ENCODE peak calls at places on chromosome 20, in nine cellular contexts. W, U, O, X, K, R, D, G and F are unnamed samples.
A peak's percentile ranks its signal among the peaks of the same experiment; 100 is the strongest.

GRCh38 chr20:37839432-37839827 is 63.5 kb upstream of the VSTM2L start:
- DNase-seq in W (no peak), U (no peak), O (no peak), X (no peak), K (no peak), R (no peak), D (no peak), G (no peak), F (no peak)

GRCh38 chr20:20304942-20305341 is 63.0 kb upstream of the INSM1 start:
- DNase-seq in W (no peak), U (no peak), O (no peak), X (no peak), K (no peak), R (no peak), D (no peak), G (no peak), F (no peak)

GRCh38 chr20:12798286-12798685 is 210.5 kb upstream of the SPTLC3 start:
- DNase-seq in W (no peak), U (no peak), O (no peak), X (no peak), K (no peak), R (no peak), D (no peak), G (no peak), F (no peak)

GRCh38 chr20:23461180-23461579 is 8.5 kb upstream of the CST11 start:
- DNase-seq in W (no peak), U (no peak), O (no peak), X (no peak), K (no peak), R (no peak), D (no peak), G (no peak), F (no peak)

GRCh38 chr20:47795214-47795667 is 10.0 kb upstream of the SULF2 start:
- DNase-seq in W (no peak), U (no peak), O (no peak), X (no peak), K (no peak), R (no peak), D (no peak), G (no peak), F (no peak)

GRCh38 chr20:46046588-46047310 is 17.7 kb downstream of the SLC12A5 start:
- DNase-seq in W (no peak), U (no peak), O (no peak), X (no peak), K (no peak), R (no peak), D (no peak), G (no peak), F (no peak)

GRCh38 chr20:54633374-54633773 is 158.0 kb downstream of the DOK5 start:
- DNase-seq in W (no peak), U (no peak), O (no peak), X (no peak), K (no peak), R (no peak), D (no peak), G (no peak), F (no peak)

GRCh38 chr20:50475879-50476292 is 34.3 kb upstream of the PTPN1 start:
- DNase-seq in W (no peak), U (peak; percentile 83), O (no peak), X (no peak), K (no peak), R (no peak), D (peak; percentile 81), G (no peak), F (peak; percentile 81)

GRCh38 chr20:45817652-45818194 is 5.3 kb downstream of the UBE2C start:
- DNase-seq in W (no peak), U (no peak), O (peak; percentile 63), X (no peak), K (no peak), R (no peak), D (peak; percentile 79), G (no peak), F (no peak)

GRCh38 chr20:46670585-46671584 is 18.4 kb downstream of the TP53RK start:
- DNase-seq in W (no peak), U (peak; percentile 99), O (no peak), X (no peak), K (no peak), R (no peak), D (no peak), G (no peak), F (no peak)

GRCh38 chr20:57763235-57763595 is 53.4 kb upstream of the PMEPA1 start:
- DNase-seq in W (no peak), U (no peak), O (no peak), X (no peak), K (no peak), R (no peak), D (no peak), G (no peak), F (no peak)

GRCh38 chr20:2203436-2203835 is 92.4 kb upstream of the TGM3 start:
- DNase-seq in W (no peak), U (no peak), O (no peak), X (no peak), K (no peak), R (no peak), D (no peak), G (no peak), F (no peak)

GRCh38 chr20:18055261-18055660 is 2.5 kb downstream of the OVOL2 start:
- DNase-seq in W (no peak), U (no peak), O (no peak), X (no peak), K (no peak), R (no peak), D (no peak), G (no peak), F (peak; percentile 69)

GRCh38 chr20:57871237-57871632 is 161.4 kb upstream of the PMEPA1 start:
- DNase-seq in W (no peak), U (no peak), O (no peak), X (no peak), K (no peak), R (no peak), D (no peak), G (no peak), F (no peak)

GRCh38 chr20:60727425-60727824 is 524.6 kb upstream of the CDH4 start:
- DNase-seq in W (no peak), U (no peak), O (no peak), X (no peak), K (no peak), R (no peak), D (no peak), G (no peak), F (no peak)

GRCh38 chr20:20435453-20435852 is 67.5 kb downstream of the INSM1 start:
- DNase-seq in W (peak; percentile 21), U (no peak), O (no peak), X (no peak), K (no peak), R (no peak), D (no peak), G (no peak), F (no peak)

GRCh38 chr20:57389695-57390603 is 1.2 kb upstream of the RBM38 start:
- DNase-seq in W (no peak), U (no peak), O (no peak), X (peak; percentile 65), K (peak; percentile 66), R (no peak), D (no peak), G (no peak), F (no peak)

GRCh38 chr20:709421-709820 is 33.8 kb upstream of the SCRT2 start:
- DNase-seq in W (no peak), U (no peak), O (no peak), X (no peak), K (no peak), R (no peak), D (no peak), G (no peak), F (peak; percentile 14)

GRCh38 chr20:49287555-49288249 is 9.8 kb upstream of the ZNFX1 start:
- DNase-seq in W (no peak), U (peak; percentile 61), O (no peak), X (no peak), K (no peak), R (no peak), D (no peak), G (no peak), F (no peak)

GRCh38 chr20:38728911-38729642 is 4.8 kb downstream of the SLC32A1 start:
- DNase-seq in W (no peak), U (no peak), O (no peak), X (no peak), K (no peak), R (no peak), D (no peak), G (no peak), F (no peak)

GRCh38 chr20:32071395-32072167 is 19.5 kb downstream of the HCK start:
- DNase-seq in W (no peak), U (no peak), O (no peak), X (no peak), K (no peak), R (no peak), D (no peak), G (no peak), F (no peak)

GRCh38 chr20:34445177-34446065 is 70.8 kb upstream of the DYNLRB1 start:
- DNase-seq in W (peak; percentile 5), U (no peak), O (no peak), X (no peak), K (no peak), R (no peak), D (no peak), G (no peak), F (no peak)

GRCh38 chr20:58054744-58055373 is 173.6 kb downstream of the ANKRD60 start:
- DNase-seq in W (peak; percentile 62), U (no peak), O (no peak), X (no peak), K (no peak), R (no peak), D (no peak), G (no peak), F (no peak)

GRCh38 chr20:34515484-34516037 is 661 bp upstream of the DYNLRB1 start:
- DNase-seq in W (peak; percentile 39), U (peak; percentile 65), O (no peak), X (peak; percentile 53), K (peak; percentile 60), R (no peak), D (peak; percentile 67), G (no peak), F (peak; percentile 80)

GRCh38 chr20:63101781-63102719 is 95.3 kb upstream of the BHLHE23 start:
- DNase-seq in W (peak; percentile 23), U (no peak), O (no peak), X (peak; percentile 36), K (peak; percentile 52), R (no peak), D (peak; percentile 78), G (no peak), F (peak; percentile 30)

GRCh38 chr20:47744803-47745202 is 40.5 kb downstream of the SULF2 start:
- DNase-seq in W (no peak), U (no peak), O (no peak), X (no peak), K (no peak), R (no peak), D (no peak), G (no peak), F (peak; percentile 23)

GRCh38 chr20:17835941-17836861 is 132.4 kb downstream of the SNX5 start:
- DNase-seq in W (no peak), U (no peak), O (peak; percentile 77), X (no peak), K (no peak), R (no peak), D (no peak), G (no peak), F (no peak)

GRCh38 chr20:40922865-40923264 is 105.8 kb upstream of the TOP1 start:
- DNase-seq in W (no peak), U (no peak), O (no peak), X (no peak), K (no peak), R (no peak), D (no peak), G (no peak), F (no peak)

GRCh38 chr20:34172926-34173325 is 60.9 kb upstream of the EIF2S2 start:
- DNase-seq in W (no peak), U (no peak), O (no peak), X (no peak), K (no peak), R (no peak), D (no peak), G (no peak), F (no peak)

GRCh38 chr20:57810511-57811372 is 100.9 kb upstream of the PMEPA1 start:
- DNase-seq in W (no peak), U (peak; percentile 32), O (no peak), X (no peak), K (no peak), R (no peak), D (peak; percentile 91), G (no peak), F (peak; percentile 67)

GRCh38 chr20:46021361-46022359 is 7.4 kb upstream of the SLC12A5 start:
- DNase-seq in W (peak; percentile 48), U (peak; percentile 69), O (no peak), X (peak; percentile 32), K (peak; percentile 54), R (no peak), D (peak; percentile 95), G (peak; percentile 71), F (no peak)